ENCODE peak calls at places on chromosomes 7 and 10, in eight cellular contexts. One of them, this sample, is unnamed.
A peak's percentile ranks its signal among the peaks of the same experiment; 100 is the strongest.

GRCh38 chr7:25638590-25638989 is 410.3 kb upstream of the NPVF start:
- DNase-seq in Right ventricle myocardium superior: no peak
- DNase-seq in CD4-positive, alpha-beta memory T cell: no peak
- DNase-seq in astrocyte of the hippocampus: no peak
- DNase-seq in putamen: no peak
- DNase-seq in NCI-H1694: no peak
- DNase-seq in ELR: no peak
- DNase-seq in SHP77: no peak
- DNase-seq in this sample: no peak

GRCh38 chr10:133372507-133372906 is 647 bp downstream of the ECHS1 start:
- DNase-seq in Right ventricle myocardium superior: no peak
- DNase-seq in CD4-positive, alpha-beta memory T cell: no peak
- DNase-seq in astrocyte of the hippocampus: no peak
- DNase-seq in putamen: no peak
- DNase-seq in NCI-H1694: no peak
- DNase-seq in ELR: no peak
- DNase-seq in SHP77: no peak
- DNase-seq in this sample: no peak

GRCh38 chr10:29127037-29127436 is 161.8 kb upstream of the LYZL1 start:
- DNase-seq in Right ventricle myocardium superior: no peak
- DNase-seq in CD4-positive, alpha-beta memory T cell: no peak
- DNase-seq in astrocyte of the hippocampus: no peak
- DNase-seq in putamen: no peak
- DNase-seq in NCI-H1694: no peak
- DNase-seq in ELR: no peak
- DNase-seq in SHP77: no peak
- DNase-seq in this sample: no peak

GRCh38 chr10:510415-510881 is 179.0 kb downstream of the DIP2C start:
- DNase-seq in Right ventricle myocardium superior: no peak
- DNase-seq in CD4-positive, alpha-beta memory T cell: no peak
- DNase-seq in astrocyte of the hippocampus: no peak
- DNase-seq in putamen: peak; percentile 71
- DNase-seq in NCI-H1694: no peak
- DNase-seq in ELR: no peak
- DNase-seq in SHP77: no peak
- DNase-seq in this sample: no peak

GRCh38 chr7:46170792-46171191 is 249.7 kb upstream of the IGFBP3 start:
- DNase-seq in Right ventricle myocardium superior: no peak
- DNase-seq in CD4-positive, alpha-beta memory T cell: no peak
- DNase-seq in astrocyte of the hippocampus: no peak
- DNase-seq in putamen: no peak
- DNase-seq in NCI-H1694: no peak
- DNase-seq in ELR: peak; percentile 33
- DNase-seq in SHP77: no peak
- DNase-seq in this sample: no peak

GRCh38 chr10:90718185-90718584 is 139.7 kb downstream of the HTR7 start:
- DNase-seq in Right ventricle myocardium superior: no peak
- DNase-seq in CD4-positive, alpha-beta memory T cell: no peak
- DNase-seq in astrocyte of the hippocampus: peak; percentile 20
- DNase-seq in putamen: no peak
- DNase-seq in NCI-H1694: no peak
- DNase-seq in ELR: peak; percentile 23
- DNase-seq in SHP77: no peak
- DNase-seq in this sample: no peak

GRCh38 chr7:138352570-138353461 is 107.2 kb upstream of the TRIM24 start:
- DNase-seq in Right ventricle myocardium superior: no peak
- DNase-seq in CD4-positive, alpha-beta memory T cell: no peak
- DNase-seq in astrocyte of the hippocampus: no peak
- DNase-seq in putamen: no peak
- DNase-seq in NCI-H1694: no peak
- DNase-seq in ELR: peak; percentile 23
- DNase-seq in SHP77: no peak
- DNase-seq in this sample: no peak

GRCh38 chr7:99290980-99291607 is 18.5 kb downstream of the MYH16 start:
- DNase-seq in Right ventricle myocardium superior: no peak
- DNase-seq in CD4-positive, alpha-beta memory T cell: no peak
- DNase-seq in astrocyte of the hippocampus: no peak
- DNase-seq in putamen: no peak
- DNase-seq in NCI-H1694: no peak
- DNase-seq in ELR: no peak
- DNase-seq in SHP77: peak; percentile 13
- DNase-seq in this sample: peak; percentile 25

GRCh38 chr10:5860039-5860438 is 29.7 kb downstream of the ANKRD16 start:
- DNase-seq in Right ventricle myocardium superior: no peak
- DNase-seq in CD4-positive, alpha-beta memory T cell: no peak
- DNase-seq in astrocyte of the hippocampus: no peak
- DNase-seq in putamen: no peak
- DNase-seq in NCI-H1694: no peak
- DNase-seq in ELR: no peak
- DNase-seq in SHP77: no peak
- DNase-seq in this sample: no peak

GRCh38 chr10:108970016-108970415 is 953.3 kb downstream of the XPNPEP1 start:
- DNase-seq in Right ventricle myocardium superior: no peak
- DNase-seq in CD4-positive, alpha-beta memory T cell: no peak
- DNase-seq in astrocyte of the hippocampus: peak; percentile 35
- DNase-seq in putamen: no peak
- DNase-seq in NCI-H1694: no peak
- DNase-seq in ELR: peak; percentile 61
- DNase-seq in SHP77: no peak
- DNase-seq in this sample: no peak

GRCh38 chr7:23343806-23344500 is 44.8 kb downstream of the MALSU1 start:
- DNase-seq in Right ventricle myocardium superior: no peak
- DNase-seq in CD4-positive, alpha-beta memory T cell: no peak
- DNase-seq in astrocyte of the hippocampus: peak; percentile 79
- DNase-seq in putamen: no peak
- DNase-seq in NCI-H1694: no peak
- DNase-seq in ELR: peak; percentile 50
- DNase-seq in SHP77: no peak
- DNase-seq in this sample: no peak

GRCh38 chr10:115772606-115773005 is 500.4 kb downstream of the GFRA1 start:
- DNase-seq in Right ventricle myocardium superior: no peak
- DNase-seq in CD4-positive, alpha-beta memory T cell: no peak
- DNase-seq in astrocyte of the hippocampus: peak; percentile 74
- DNase-seq in putamen: peak; percentile 76
- DNase-seq in NCI-H1694: no peak
- DNase-seq in ELR: peak; percentile 83
- DNase-seq in SHP77: no peak
- DNase-seq in this sample: no peak

GRCh38 chr7:50196719-50197118 is 103.7 kb upstream of the ZPBP start:
- DNase-seq in Right ventricle myocardium superior: no peak
- DNase-seq in CD4-positive, alpha-beta memory T cell: no peak
- DNase-seq in astrocyte of the hippocampus: no peak
- DNase-seq in putamen: no peak
- DNase-seq in NCI-H1694: no peak
- DNase-seq in ELR: no peak
- DNase-seq in SHP77: peak; percentile 15
- DNase-seq in this sample: no peak

GRCh38 chr10:28587970-28588290 is 55.0 kb downstream of the WAC start:
- DNase-seq in Right ventricle myocardium superior: no peak
- DNase-seq in CD4-positive, alpha-beta memory T cell: no peak
- DNase-seq in astrocyte of the hippocampus: peak; percentile 63
- DNase-seq in putamen: no peak
- DNase-seq in NCI-H1694: no peak
- DNase-seq in ELR: peak; percentile 23
- DNase-seq in SHP77: no peak
- DNase-seq in this sample: no peak

GRCh38 chr7:7664344-7664743 is 23.8 kb downstream of the UMAD1 start:
- DNase-seq in Right ventricle myocardium superior: no peak
- DNase-seq in CD4-positive, alpha-beta memory T cell: no peak
- DNase-seq in astrocyte of the hippocampus: no peak
- DNase-seq in putamen: no peak
- DNase-seq in NCI-H1694: no peak
- DNase-seq in ELR: no peak
- DNase-seq in SHP77: no peak
- DNase-seq in this sample: no peak

GRCh38 chr7:81761821-81762220 is 8.0 kb downstream of the HGF start:
- DNase-seq in Right ventricle myocardium superior: no peak
- DNase-seq in CD4-positive, alpha-beta memory T cell: no peak
- DNase-seq in astrocyte of the hippocampus: no peak
- DNase-seq in putamen: no peak
- DNase-seq in NCI-H1694: no peak
- DNase-seq in ELR: no peak
- DNase-seq in SHP77: no peak
- DNase-seq in this sample: no peak

GRCh38 chr10:15725603-15726002 is 5.9 kb upstream of the ITGA8 start:
- DNase-seq in Right ventricle myocardium superior: no peak
- DNase-seq in CD4-positive, alpha-beta memory T cell: no peak
- DNase-seq in astrocyte of the hippocampus: peak; percentile 57
- DNase-seq in putamen: peak; percentile 19
- DNase-seq in NCI-H1694: peak; percentile 10
- DNase-seq in ELR: peak; percentile 74
- DNase-seq in SHP77: peak; percentile 7
- DNase-seq in this sample: no peak

GRCh38 chr7:40329601-40330153 is 194.9 kb downstream of the SUGCT start:
- DNase-seq in Right ventricle myocardium superior: no peak
- DNase-seq in CD4-positive, alpha-beta memory T cell: no peak
- DNase-seq in astrocyte of the hippocampus: peak; percentile 70
- DNase-seq in putamen: peak; percentile 52
- DNase-seq in NCI-H1694: peak; percentile 36
- DNase-seq in ELR: peak; percentile 68
- DNase-seq in SHP77: peak; percentile 56
- DNase-seq in this sample: peak; percentile 36

GRCh38 chr10:86598151-86598550 is 56.2 kb upstream of the OPN4 start:
- DNase-seq in Right ventricle myocardium superior: no peak
- DNase-seq in CD4-positive, alpha-beta memory T cell: no peak
- DNase-seq in astrocyte of the hippocampus: no peak
- DNase-seq in putamen: no peak
- DNase-seq in NCI-H1694: no peak
- DNase-seq in ELR: no peak
- DNase-seq in SHP77: no peak
- DNase-seq in this sample: no peak

GRCh38 chr10:34933676-34934075 is 118.6 kb upstream of the PARD3 start:
- DNase-seq in Right ventricle myocardium superior: peak; percentile 81
- DNase-seq in CD4-positive, alpha-beta memory T cell: no peak
- DNase-seq in astrocyte of the hippocampus: peak; percentile 33
- DNase-seq in putamen: no peak
- DNase-seq in NCI-H1694: no peak
- DNase-seq in ELR: no peak
- DNase-seq in SHP77: no peak
- DNase-seq in this sample: no peak

GRCh38 chr7:29563590-29564454 is at the start of gene PRR15:
- DNase-seq in Right ventricle myocardium superior: peak; percentile 43
- DNase-seq in CD4-positive, alpha-beta memory T cell: no peak
- DNase-seq in astrocyte of the hippocampus: peak; percentile 50
- DNase-seq in putamen: peak; percentile 28
- DNase-seq in NCI-H1694: no peak
- DNase-seq in ELR: peak; percentile 28
- DNase-seq in SHP77: no peak
- DNase-seq in this sample: peak; percentile 74

GRCh38 chr10:80168679-80169380 is 36.3 kb downstream of the PLAC9 start:
- DNase-seq in Right ventricle myocardium superior: no peak
- DNase-seq in CD4-positive, alpha-beta memory T cell: no peak
- DNase-seq in astrocyte of the hippocampus: no peak
- DNase-seq in putamen: no peak
- DNase-seq in NCI-H1694: no peak
- DNase-seq in ELR: no peak
- DNase-seq in SHP77: no peak
- DNase-seq in this sample: no peak

GRCh38 chr10:43689955-43690771 is 41.5 kb upstream of the ZNF32 start:
- DNase-seq in Right ventricle myocardium superior: peak; percentile 93
- DNase-seq in CD4-positive, alpha-beta memory T cell: peak; percentile 73
- DNase-seq in astrocyte of the hippocampus: peak; percentile 94
- DNase-seq in putamen: peak; percentile 69
- DNase-seq in NCI-H1694: peak; percentile 32
- DNase-seq in ELR: peak; percentile 78
- DNase-seq in SHP77: no peak
- DNase-seq in this sample: peak; percentile 70

GRCh38 chr7:144137501-144137900 is 14.5 kb downstream of the OR2A14 start:
- DNase-seq in Right ventricle myocardium superior: no peak
- DNase-seq in CD4-positive, alpha-beta memory T cell: no peak
- DNase-seq in astrocyte of the hippocampus: no peak
- DNase-seq in putamen: no peak
- DNase-seq in NCI-H1694: no peak
- DNase-seq in ELR: no peak
- DNase-seq in SHP77: no peak
- DNase-seq in this sample: no peak

GRCh38 chr7:81526971-81527370 is 242.9 kb downstream of the HGF start:
- DNase-seq in Right ventricle myocardium superior: no peak
- DNase-seq in CD4-positive, alpha-beta memory T cell: no peak
- DNase-seq in astrocyte of the hippocampus: no peak
- DNase-seq in putamen: no peak
- DNase-seq in NCI-H1694: no peak
- DNase-seq in ELR: no peak
- DNase-seq in SHP77: no peak
- DNase-seq in this sample: no peak

GRCh38 chr7:111090834-111091233 is at the start of gene LRRN3:
- DNase-seq in Right ventricle myocardium superior: peak; percentile 57
- DNase-seq in CD4-positive, alpha-beta memory T cell: peak; percentile 18
- DNase-seq in astrocyte of the hippocampus: peak; percentile 81
- DNase-seq in putamen: peak; percentile 85
- DNase-seq in NCI-H1694: peak; percentile 79
- DNase-seq in ELR: peak; percentile 71
- DNase-seq in SHP77: peak; percentile 75
- DNase-seq in this sample: no peak

GRCh38 chr10:26721561-26721960 is 24.1 kb downstream of the PDSS1 start:
- DNase-seq in Right ventricle myocardium superior: no peak
- DNase-seq in CD4-positive, alpha-beta memory T cell: peak; percentile 82
- DNase-seq in astrocyte of the hippocampus: no peak
- DNase-seq in putamen: no peak
- DNase-seq in NCI-H1694: no peak
- DNase-seq in ELR: no peak
- DNase-seq in SHP77: no peak
- DNase-seq in this sample: no peak

GRCh38 chr7:123770378-123770777 is 21.6 kb upstream of the WASL start:
- DNase-seq in Right ventricle myocardium superior: no peak
- DNase-seq in CD4-positive, alpha-beta memory T cell: no peak
- DNase-seq in astrocyte of the hippocampus: peak; percentile 16
- DNase-seq in putamen: no peak
- DNase-seq in NCI-H1694: no peak
- DNase-seq in ELR: peak; percentile 66
- DNase-seq in SHP77: no peak
- DNase-seq in this sample: no peak

GRCh38 chr7:127809285-127809702 is 157.3 kb downstream of the SND1 start:
- DNase-seq in Right ventricle myocardium superior: no peak
- DNase-seq in CD4-positive, alpha-beta memory T cell: no peak
- DNase-seq in astrocyte of the hippocampus: peak; percentile 67
- DNase-seq in putamen: peak; percentile 31
- DNase-seq in NCI-H1694: peak; percentile 76
- DNase-seq in ELR: peak; percentile 82
- DNase-seq in SHP77: no peak
- DNase-seq in this sample: no peak

This sample was measured in NCI-H774.